ENCODE peak calls at places on chromosomes 13 and 19, in four cellular contexts. One of them, this sample, is unnamed.

GRCh38 chr19:35027851-35028599 is 2.2 kb upstream of the SCN1B start:
- DNase-seq in RPMI7951: peak; percentile 46
- DNase-seq in psoas muscle: peak; percentile 80
- DNase-seq in fibroblast of gingiva: peak; percentile 68
- DNase-seq in this sample: no peak

GRCh38 chr19:27909861-27910260 is 1303.1 kb downstream of the UQCRFS1 start:
- DNase-seq in fibroblast of gingiva: no peak
- DNase-seq in psoas muscle: no peak
- DNase-seq in RPMI7951: no peak
- DNase-seq in this sample: no peak

GRCh38 chr13:97911311-97912138 is 42.0 kb upstream of the IPO5 start:
- DNase-seq in fibroblast of gingiva: peak; percentile 12
- DNase-seq in psoas muscle: no peak
- DNase-seq in RPMI7951: peak; percentile 34
- DNase-seq in this sample: no peak

GRCh38 chr13:77291779-77292178 is 35.1 kb downstream of the MYCBP2 start:
- DNase-seq in RPMI7951: no peak
- DNase-seq in psoas muscle: no peak
- DNase-seq in fibroblast of gingiva: no peak
- DNase-seq in this sample: no peak

GRCh38 chr19:1508507-1508856 is 4.3 kb downstream of the ADAMTSL5 start:
- DNase-seq in fibroblast of gingiva: no peak
- DNase-seq in psoas muscle: no peak
- DNase-seq in RPMI7951: no peak
- DNase-seq in this sample: no peak

GRCh38 chr19:2782357-2782935 is 627 bp downstream of the SGTA start:
- DNase-seq in psoas muscle: no peak
- DNase-seq in fibroblast of gingiva: no peak
- DNase-seq in RPMI7951: no peak
- DNase-seq in this sample: no peak

GRCh38 chr19:610801-611505 is 21.3 kb downstream of the HCN2 start:
- DNase-seq in RPMI7951: peak; percentile 98
- DNase-seq in psoas muscle: peak; percentile 62
- DNase-seq in fibroblast of gingiva: peak; percentile 55
- DNase-seq in this sample: no peak

GRCh38 chr19:35317464-35318043 is 11.4 kb upstream of the CD22 start:
- DNase-seq in psoas muscle: no peak
- DNase-seq in RPMI7951: no peak
- DNase-seq in fibroblast of gingiva: no peak
- DNase-seq in this sample: no peak

GRCh38 chr13:30711375-30711774 is 24.0 kb upstream of the ALOX5AP start:
- DNase-seq in fibroblast of gingiva: peak; percentile 21
- DNase-seq in psoas muscle: no peak
- DNase-seq in RPMI7951: peak; percentile 35
- DNase-seq in this sample: no peak

GRCh38 chr13:74259641-74260040 is 125.4 kb upstream of the KLF12 start:
- DNase-seq in RPMI7951: no peak
- DNase-seq in psoas muscle: no peak
- DNase-seq in fibroblast of gingiva: no peak
- DNase-seq in this sample: no peak

GRCh38 chr19:38551450-38551813 is 66.3 kb downstream of the MAP4K1 start:
- DNase-seq in psoas muscle: no peak
- DNase-seq in RPMI7951: no peak
- DNase-seq in fibroblast of gingiva: no peak
- DNase-seq in this sample: no peak

GRCh38 chr13:95603887-95604533 is 40.5 kb downstream of the DZIP1 start:
- DNase-seq in psoas muscle: no peak
- DNase-seq in fibroblast of gingiva: peak; percentile 15
- DNase-seq in RPMI7951: peak; percentile 21
- DNase-seq in this sample: no peak